ENCODE peak calls at places on chromosome 22, in four cellular contexts. K, Y, E and C are unnamed samples.

GRCh38 chr22:42064629-42065028 is 6.0 kb downstream of the NAGA start:
- DNase-seq in K (no peak), Y (no peak), E (no peak), C (no peak)

GRCh38 chr22:20777420-20778177 is 3.7 kb downstream of the SERPIND1 start:
- DNase-seq in K (peak; percentile 99), Y (no peak), E (peak; percentile 99), C (no peak)

GRCh38 chr22:37797874-37798500 is 9.7 kb upstream of the GCAT start:
- DNase-seq in K (no peak), Y (no peak), E (no peak), C (no peak)

GRCh38 chr22:18122254-18122554 is 11.6 kb downstream of the TUBA8 start:
- DNase-seq in K (no peak), Y (no peak), E (no peak), C (no peak)

GRCh38 chr22:25709758-25710157 is 32.2 kb upstream of the MYO18B start:
- DNase-seq in K (no peak), Y (no peak), E (no peak), C (no peak)

GRCh38 chr22:24001314-24001713 is 3.9 kb downstream of the GSTT4 start:
- DNase-seq in K (peak; percentile 9), Y (peak; percentile 20), E (no peak), C (peak; percentile 35)

GRCh38 chr22:31153357-31153756 is 6.6 kb upstream of the RNF185 start:
- DNase-seq in K (no peak), Y (no peak), E (no peak), C (no peak)

GRCh38 chr22:42170946-42171345 is 40.3 kb upstream of the CYP2D6 start:
- DNase-seq in K (no peak), Y (no peak), E (no peak), C (no peak)

GRCh38 chr22:20814221-20814808 is 40.4 kb downstream of the SERPIND1 start:
- DNase-seq in K (no peak), Y (no peak), E (no peak), C (no peak)

GRCh38 chr22:36727927-36728488 is 24.5 kb upstream of the CACNG2 start:
- DNase-seq in K (no peak), Y (no peak), E (no peak), C (no peak)

GRCh38 chr22:31537019-31537535 is 40.7 kb downstream of the SFI1 start:
- DNase-seq in K (peak; percentile 19), Y (no peak), E (no peak), C (no peak)

GRCh38 chr22:50627452-50627913 is 469 bp downstream of the ARSA start:
- DNase-seq in K (no peak), Y (peak; percentile 72), E (peak; percentile 15), C (peak; percentile 48)

GRCh38 chr22:36445158-36445668 is 36.2 kb downstream of the TXN2 start:
- DNase-seq in K (no peak), Y (no peak), E (peak; percentile 47), C (no peak)

GRCh38 chr22:37051629-37052385 is at the start of gene KCTD17:
- DNase-seq in K (peak; percentile 85), Y (peak; percentile 99), E (no peak), C (peak; percentile 60)

GRCh38 chr22:38859581-38860290 is 12.3 kb downstream of the CBX6 start:
- DNase-seq in K (no peak), Y (no peak), E (no peak), C (no peak)

GRCh38 chr22:19405133-19405532 is 26.4 kb downstream of the HIRA start:
- DNase-seq in K (no peak), Y (no peak), E (peak; percentile 20), C (no peak)

GRCh38 chr22:48934446-48934845 is 893.2 kb downstream of the BRD1 start:
- DNase-seq in K (no peak), Y (no peak), E (no peak), C (no peak)
- TF ChIP-seq FOXJ3 in K (no peak), Y (no peak), E (no peak), C (no peak)

GRCh38 chr22:45585946-45586540 is 83.4 kb downstream of the FBLN1 start:
- DNase-seq in K (no peak), Y (no peak), E (no peak), C (no peak)

GRCh38 chr22:45584121-45584570 is 81.5 kb downstream of the FBLN1 start:
- DNase-seq in K (no peak), Y (no peak), E (no peak), C (no peak)

GRCh38 chr22:45583504-45583903 is 80.8 kb downstream of the FBLN1 start:
- DNase-seq in K (no peak), Y (no peak), E (no peak), C (no peak)

GRCh38 chr22:45585437-45585755 is 82.7 kb downstream of the FBLN1 start:
- DNase-seq in K (no peak), Y (no peak), E (no peak), C (no peak)

GRCh38 chr22:45584621-45585436 is 82.1 kb downstream of the FBLN1 start:
- DNase-seq in K (no peak), Y (no peak), E (no peak), C (no peak)
- TF ChIP-seq FOXJ3 in K (no peak), Y (no peak), E (no peak), C (no peak)

GRCh38 chr22:29311468-29312217 is 3.9 kb downstream of the RASL10A start:
- DNase-seq in K (no peak), Y (peak; percentile 37), E (no peak), C (no peak)
- TF ChIP-seq FOXJ3 in K (no peak), Y (no peak), E (no peak), C (no peak)

DNA sequence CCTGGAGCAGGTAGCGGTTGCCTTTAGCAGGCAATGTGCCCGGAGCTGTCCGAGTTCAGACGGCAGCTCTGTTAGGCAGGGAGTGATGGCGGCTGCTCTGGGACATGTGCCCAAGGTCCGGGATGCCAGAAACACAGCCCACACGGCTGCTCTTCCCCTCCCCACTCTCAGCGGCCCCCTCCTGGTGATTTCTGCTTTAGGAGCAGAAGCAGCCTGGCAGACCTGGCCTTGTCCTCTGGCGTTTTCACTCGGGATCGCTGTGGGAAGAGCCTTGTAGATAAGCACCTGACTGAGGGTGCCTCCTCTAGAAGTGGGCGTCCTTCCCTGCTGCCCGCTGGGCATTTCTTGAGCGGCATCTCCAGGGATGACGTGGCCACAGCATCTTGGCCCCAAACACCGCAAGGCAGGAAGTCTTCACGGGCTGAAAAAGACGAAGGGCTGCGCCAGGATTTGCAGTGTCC is 392.2 kb downstream of the TBC1D22A start:
- DNase-seq in K (no peak), Y (peak; percentile 88), E (no peak), C (no peak)
- TF ChIP-seq FOXJ3 in K (no peak), Y (no peak), E (no peak), C (no peak)

GRCh38 chr22:33465554-33465953 is 407.4 kb upstream of the SYN3 start:
- DNase-seq in K (no peak), Y (no peak), E (no peak), C (no peak)
- TF ChIP-seq FOXJ3 in K (no peak), Y (no peak), E (no peak), C (no peak)